ENCODE peak calls at places on chromosome 2, in seven cellular contexts. A, F, D, T, I, R and P are unnamed samples.

GRCh38 chr2:42516418-42516817 is 22.6 kb upstream of the KCNG3 start:
- DNase-seq in A (no peak), F (no peak), D (no peak), T (no peak), I (no peak), R (no peak), P (no peak)

GRCh38 chr2:168293766-168294165 is 46.4 kb upstream of the STK39 start:
- DNase-seq in A (no peak), F (no peak), D (no peak), T (no peak), I (no peak), R (no peak), P (no peak)

GRCh38 chr2:6906165-6906751 is 11.0 kb upstream of the RNF144A start:
- DNase-seq in A (no peak), F (no peak), D (no peak), T (no peak), I (no peak), R (no peak), P (no peak)

GRCh38 chr2:105005601-105006000 is 32.3 kb upstream of the MRPS9 start:
- DNase-seq in A (no peak), F (no peak), D (no peak), T (no peak), I (no peak), R (no peak), P (no peak)

GRCh38 chr2:19673213-19673791 is 228.5 kb downstream of the TTC32 start:
- DNase-seq in A (no peak), F (no peak), D (no peak), T (no peak), I (no peak), R (no peak), P (no peak)

GRCh38 chr2:197777823-197778407 is 7.2 kb downstream of the BOLL start:
- DNase-seq in A (peak), F (no peak), D (no peak), T (no peak), I (no peak), R (peak), P (no peak)

GRCh38 chr2:112795720-112796119 is 11.4 kb upstream of the IL1A start:
- DNase-seq in A (no peak), F (no peak), D (no peak), T (no peak), I (peak), R (no peak), P (no peak)

GRCh38 chr2:187617925-187618324 is 63.7 kb upstream of the TFPI start:
- DNase-seq in A (no peak), F (no peak), D (no peak), T (no peak), I (no peak), R (no peak), P (no peak)

GRCh38 chr2:122136071-122136470 is 380.6 kb downstream of the TSN start:
- DNase-seq in A (no peak), F (peak), D (no peak), T (no peak), I (peak), R (no peak), P (no peak)

GRCh38 chr2:216690451-216691209 is 4.7 kb downstream of the IGFBP5 start:
- DNase-seq in A (no peak), F (no peak), D (no peak), T (no peak), I (no peak), R (no peak), P (no peak)

GRCh38 chr2:234483568-234484251 is 13.2 kb downstream of the ARL4C start:
- DNase-seq in A (no peak), F (no peak), D (peak), T (peak), I (no peak), R (peak), P (peak)

GRCh38 chr2:227661827-227662226 is 4.8 kb upstream of the SCYGR5 start:
- DNase-seq in A (no peak), F (no peak), D (no peak), T (no peak), I (no peak), R (no peak), P (no peak)

GRCh38 chr2:17827785-17828184 is 11.5 kb downstream of the MSGN1 start:
- DNase-seq in A (no peak), F (no peak), D (no peak), T (no peak), I (no peak), R (no peak), P (no peak)

GRCh38 chr2:102618452-102619413 is 620 bp upstream of the SLC9A2 start:
- DNase-seq in A (no peak), F (no peak), D (peak), T (peak), I (no peak), R (no peak), P (no peak)